ENCODE peak calls at places on chromosomes 4 and X, in six cellular contexts. K is tibial artery, E is heart right ventricle, W is epithelial cell of proximal tubule, R is psoas muscle, V is coronary artery. U is an unnamed sample.

GRCh38 chrX:82813671-82814078 is 694.4 kb upstream of the POU3F4 start:
- DNase-seq in K (no peak), E (no peak), W (peak; percentile 93), R (no peak), V (no peak), U (no peak)

GRCh38 chr4:149999485-150000074 is 78.7 kb upstream of the DCLK2 start:
- DNase-seq in K (no peak), E (no peak), W (no peak), R (no peak), V (no peak), U (peak; percentile 65)

GRCh38 chr4:93825551-93826216 is 2.9 kb upstream of the ATOH1 start:
- DNase-seq in K (no peak), E (no peak), W (no peak), R (no peak), V (no peak), U (no peak)

GRCh38 chrX:80431502-80431832 is 11.2 kb downstream of the TENT5D start:
- DNase-seq in K (no peak), E (no peak), W (no peak), R (no peak), V (no peak), U (no peak)

GRCh38 chr4:83138979-83139378 is 24.4 kb upstream of the PLAC8 start:
- DNase-seq in K (no peak), E (no peak), W (no peak), R (no peak), V (no peak), U (no peak)

GRCh38 chr4:170336238-170336775 is 246.6 kb upstream of the AADAT start:
- DNase-seq in K (no peak), E (no peak), W (no peak), R (no peak), V (no peak), U (no peak)

GRCh38 chrX:36908801-36909403 is 99.3 kb upstream of the FAM47C start:
- DNase-seq in K (no peak), E (no peak), W (no peak), R (no peak), V (no peak), U (peak; percentile 2)

GRCh38 chrX:152600853-152601635 is 36.7 kb upstream of the GABRQ start:
- DNase-seq in K (no peak), E (no peak), W (no peak), R (no peak), V (no peak), U (no peak)

GRCh38 chr4:84938316-84938715 is 28.2 kb downstream of the WDFY3 start:
- DNase-seq in K (peak; percentile 23), E (no peak), W (no peak), R (no peak), V (no peak), U (peak; percentile 14)

GRCh38 chrX:153953342-153953830 is 8.9 kb upstream of the RENBP start:
- DNase-seq in K (peak; percentile 56), E (peak; percentile 68), W (no peak), R (peak; percentile 88), V (no peak), U (no peak)
- TF ChIP-seq CTCF in K (peak; percentile 94), E (peak; percentile 86), W (peak; percentile 73), R (peak; percentile 99), V (peak; percentile 95), U (peak; percentile 96)

GRCh38 chr4:42397256-42397634 is at the start of gene SHISA3:
- DNase-seq in K (peak; percentile 33), E (peak; percentile 37), W (no peak), R (peak; percentile 46), V (no peak), U (no peak)

GRCh38 chr4:42396361-42397255 is 680 bp upstream of the SHISA3 start:
- DNase-seq in K (no peak), E (no peak), W (no peak), R (peak; percentile 52), V (no peak), U (no peak)

GRCh38 chr4:42399393-42399792 is 2.1 kb downstream of the SHISA3 start:
- DNase-seq in K (no peak), E (no peak), W (no peak), R (no peak), V (no peak), U (no peak)

GRCh38 chr4:42397635-42398447 is 553 bp downstream of the SHISA3 start:
- DNase-seq in K (no peak), E (peak; percentile 38), W (no peak), R (peak; percentile 61), V (no peak), U (no peak)

DNA sequence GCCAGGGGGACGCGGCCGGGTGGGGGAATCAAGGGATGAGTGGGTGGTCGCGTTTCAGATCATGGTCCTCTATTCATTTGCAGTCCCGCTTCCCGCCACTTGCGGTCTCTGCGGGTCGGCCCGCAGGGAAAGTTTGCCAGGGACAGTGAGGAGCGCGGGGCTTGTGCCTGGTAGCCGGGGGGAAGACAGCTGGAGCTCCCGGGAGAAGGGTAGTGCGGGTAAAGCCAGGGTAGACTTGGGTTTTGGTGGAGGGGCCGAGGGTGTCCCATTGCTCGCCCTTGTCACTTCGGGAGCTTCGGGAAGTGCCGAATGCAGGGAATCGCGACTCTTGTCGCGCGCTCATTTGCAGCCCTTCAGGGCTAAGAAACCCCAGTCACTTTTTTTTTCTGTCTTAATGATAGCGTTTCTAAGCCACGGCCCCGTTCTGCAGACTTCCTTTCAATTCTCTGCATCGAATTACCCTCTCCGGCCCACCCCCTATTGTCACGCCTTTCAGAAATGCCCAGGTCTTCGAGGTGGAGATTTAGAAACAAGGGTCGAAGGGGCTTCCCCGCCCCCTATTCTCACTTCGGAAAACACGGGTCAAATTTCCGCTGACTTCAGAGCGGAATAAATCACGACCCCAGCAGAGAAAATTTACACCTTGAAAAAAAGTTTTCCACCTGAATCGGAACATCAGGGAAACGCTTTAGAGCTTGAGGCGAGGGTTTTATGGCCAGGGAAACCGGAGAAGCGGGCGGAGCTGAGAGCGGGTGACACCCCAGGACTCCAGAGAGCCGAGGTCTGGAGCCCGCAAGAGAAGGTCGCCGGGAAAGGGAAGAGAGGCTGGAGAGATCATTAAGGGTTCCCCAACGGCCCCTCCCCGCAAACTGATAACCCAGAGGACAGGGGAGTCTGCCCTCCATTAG is 1.4 kb downstream of the SHISA3 start:
- DNase-seq in K (no peak), E (no peak), W (no peak), R (peak; percentile 51), V (no peak), U (no peak)
- TF ChIP-seq CTCF in K (no peak), E (no peak), W (peak; percentile 15), R (no peak), V (no peak), U (no peak)

GRCh38 chr4:4425119-4425690 is 38.3 kb downstream of the NSG1 start:
- DNase-seq in K (no peak), E (no peak), W (no peak), R (no peak), V (no peak), U (no peak)

GRCh38 chr4:4427478-4427870 is 40.6 kb downstream of the NSG1 start:
- DNase-seq in K (no peak), E (no peak), W (no peak), R (no peak), V (no peak), U (no peak)

GRCh38 chr4:4425696-4426095 is 38.8 kb downstream of the NSG1 start:
- DNase-seq in K (peak; percentile 7), E (no peak), W (no peak), R (no peak), V (no peak), U (no peak)

GRCh38 chr4:4427886-4428285 is 41.0 kb downstream of the NSG1 start:
- DNase-seq in K (no peak), E (no peak), W (no peak), R (no peak), V (no peak), U (no peak)

GRCh38 chr4:4426511-4427477 is 39.9 kb downstream of the NSG1 start:
- DNase-seq in K (no peak), E (no peak), W (no peak), R (no peak), V (no peak), U (no peak)
- TF ChIP-seq CTCF in K (no peak), E (no peak), W (peak; percentile 43), R (no peak), V (no peak), U (no peak)

GRCh38 chr4:100690812-100691211 is 173.0 kb upstream of the EMCN start:
- DNase-seq in K (no peak), E (no peak), W (no peak), R (no peak), V (no peak), U (no peak)
- TF ChIP-seq CTCF in K (no peak), E (no peak), W (no peak), R (no peak), V (no peak), U (no peak)

GRCh38 chr4:64882311-64883086 is 473.2 kb upstream of the TECRL start:
- DNase-seq in K (no peak), E (no peak), W (no peak), R (no peak), V (no peak), U (no peak)
- TF ChIP-seq CTCF in K (no peak), E (no peak), W (no peak), R (no peak), V (no peak), U (no peak)

GRCh38 chrX:47198687-47199080 is 5.1 kb downstream of the UBA1 start:
- DNase-seq in K (no peak), E (no peak), W (no peak), R (peak; percentile 35), V (no peak), U (no peak)

GRCh38 chrX:47202316-47202715 is 8.7 kb downstream of the UBA1 start:
- DNase-seq in K (no peak), E (no peak), W (no peak), R (no peak), V (no peak), U (no peak)

GRCh38 chrX:47199286-47199685 is 5.7 kb downstream of the UBA1 start:
- DNase-seq in K (no peak), E (no peak), W (no peak), R (peak; percentile 28), V (no peak), U (no peak)

GRCh38 chrX:47201545-47201944 is 7.9 kb downstream of the UBA1 start:
- DNase-seq in K (no peak), E (no peak), W (no peak), R (no peak), V (no peak), U (no peak)

GRCh38 chrX:47200385-47201150 is 6.9 kb downstream of the UBA1 start:
- DNase-seq in K (peak; percentile 46), E (no peak), W (no peak), R (peak; percentile 75), V (no peak), U (peak; percentile 73)
- TF ChIP-seq CTCF in K (no peak), E (no peak), W (peak; percentile 18), R (peak; percentile 31), V (no peak), U (peak; percentile 50)

DNA sequence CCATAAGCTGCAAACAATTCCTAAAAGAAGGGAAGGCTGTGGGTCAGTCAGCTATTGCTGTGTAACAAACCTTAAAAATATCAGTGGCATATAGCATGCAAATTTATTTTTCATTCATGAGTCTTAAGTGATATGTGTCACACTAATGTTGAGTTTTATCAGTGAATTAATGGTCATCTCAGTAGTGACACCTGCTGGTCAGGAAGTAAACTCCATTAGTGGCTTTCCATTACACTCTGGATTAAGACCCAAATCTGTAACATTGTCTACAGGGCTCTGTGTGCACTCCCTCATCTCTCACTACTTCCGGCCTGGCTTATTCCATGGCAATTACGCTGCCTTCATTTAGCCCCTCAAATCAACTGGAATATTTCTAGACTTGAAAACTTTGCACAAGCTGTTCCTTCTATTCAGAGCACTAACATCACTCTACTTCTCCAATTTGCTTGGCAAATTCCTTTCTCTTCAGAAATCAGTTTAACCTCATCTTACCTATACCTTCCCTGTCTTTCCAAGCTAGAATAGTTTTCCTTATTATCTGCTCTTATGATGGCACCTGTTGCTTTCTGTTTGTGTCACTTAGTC is 217.3 kb upstream of the TAPT1 start:
- DNase-seq in K (no peak), E (no peak), W (no peak), R (no peak), V (no peak), U (no peak)
- TF ChIP-seq CTCF in K (peak; percentile 31), E (peak; percentile 49), W (peak; percentile 77), R (peak; percentile 52), V (peak; percentile 21), U (peak; percentile 70)

U was measured in AG09319.